ENCODE peak calls at places on chromosomes 11 and 22, in five cellular contexts. One of them, this sample, is unnamed.

GRCh38 chr22:44261861-44262595 is 50.7 kb downstream of the SHISAL1 start:
- DNase-seq in activated CD8-positive, alpha-beta memory T cell treated with anti-CD3 and anti-CD28 coated beads, Interleukin-2, amount 50 U/mL, for 48 hours: no peak
- DNase-seq in PC-9: no peak
- DNase-seq in endothelial cell: no peak
- DNase-seq in B cell: no peak
- DNase-seq in this sample: no peak

GRCh38 chr11:110909331-110909730 is 197.1 kb upstream of the ARHGAP20 start:
- DNase-seq in activated CD8-positive, alpha-beta memory T cell treated with anti-CD3 and anti-CD28 coated beads, Interleukin-2, amount 50 U/mL, for 48 hours: no peak
- DNase-seq in PC-9: no peak
- DNase-seq in endothelial cell: no peak
- DNase-seq in B cell: no peak
- DNase-seq in this sample: no peak

GRCh38 chr11:68651208-68651984 is 32.9 kb upstream of the GAL start:
- DNase-seq in activated CD8-positive, alpha-beta memory T cell treated with anti-CD3 and anti-CD28 coated beads, Interleukin-2, amount 50 U/mL, for 48 hours: no peak
- DNase-seq in PC-9: no peak
- DNase-seq in endothelial cell: no peak
- DNase-seq in B cell: no peak
- DNase-seq in this sample: no peak

GRCh38 chr11:110087820-110088534 is 5.2 kb upstream of the ZC3H12C start:
- DNase-seq in activated CD8-positive, alpha-beta memory T cell treated with anti-CD3 and anti-CD28 coated beads, Interleukin-2, amount 50 U/mL, for 48 hours: no peak
- DNase-seq in PC-9: no peak
- DNase-seq in endothelial cell: no peak
- DNase-seq in B cell: no peak
- DNase-seq in this sample: no peak

GRCh38 chr11:80782135-80782885 is 1341.5 kb upstream of the TENM4 start:
- DNase-seq in activated CD8-positive, alpha-beta memory T cell treated with anti-CD3 and anti-CD28 coated beads, Interleukin-2, amount 50 U/mL, for 48 hours: no peak
- DNase-seq in PC-9: no peak
- DNase-seq in endothelial cell: no peak
- DNase-seq in B cell: no peak
- DNase-seq in this sample: no peak

GRCh38 chr11:57399221-57399620 is 8.8 kb upstream of the PRG2 start:
- DNase-seq in activated CD8-positive, alpha-beta memory T cell treated with anti-CD3 and anti-CD28 coated beads, Interleukin-2, amount 50 U/mL, for 48 hours: no peak
- DNase-seq in PC-9: no peak
- DNase-seq in endothelial cell: no peak
- DNase-seq in B cell: no peak
- DNase-seq in this sample: no peak

GRCh38 chr11:124762077-124762623 is at the start of gene ESAM:
- DNase-seq in activated CD8-positive, alpha-beta memory T cell treated with anti-CD3 and anti-CD28 coated beads, Interleukin-2, amount 50 U/mL, for 48 hours: peak; percentile 83
- DNase-seq in PC-9: peak; percentile 78
- DNase-seq in endothelial cell: peak; percentile 72
- DNase-seq in B cell: peak; percentile 85
- DNase-seq in this sample: peak; percentile 64

GRCh38 chr11:48031602-48032001 is 51.2 kb downstream of the PTPRJ start:
- DNase-seq in activated CD8-positive, alpha-beta memory T cell treated with anti-CD3 and anti-CD28 coated beads, Interleukin-2, amount 50 U/mL, for 48 hours: no peak
- DNase-seq in PC-9: no peak
- DNase-seq in endothelial cell: no peak
- DNase-seq in B cell: no peak
- DNase-seq in this sample: no peak

GRCh38 chr22:25716637-25717036 is 25.4 kb upstream of the MYO18B start:
- DNase-seq in activated CD8-positive, alpha-beta memory T cell treated with anti-CD3 and anti-CD28 coated beads, Interleukin-2, amount 50 U/mL, for 48 hours: no peak
- DNase-seq in PC-9: no peak
- DNase-seq in endothelial cell: no peak
- DNase-seq in B cell: no peak
- DNase-seq in this sample: no peak

GRCh38 chr11:65215441-65216076 is 33.8 kb downstream of the CAPN1 start:
- DNase-seq in activated CD8-positive, alpha-beta memory T cell treated with anti-CD3 and anti-CD28 coated beads, Interleukin-2, amount 50 U/mL, for 48 hours: peak; percentile 69
- DNase-seq in PC-9: no peak
- DNase-seq in endothelial cell: no peak
- DNase-seq in B cell: no peak
- DNase-seq in this sample: no peak

GRCh38 chr11:74370122-74370521 is 28.1 kb downstream of the PGM2L1 start:
- DNase-seq in activated CD8-positive, alpha-beta memory T cell treated with anti-CD3 and anti-CD28 coated beads, Interleukin-2, amount 50 U/mL, for 48 hours: no peak
- DNase-seq in PC-9: no peak
- DNase-seq in endothelial cell: no peak
- DNase-seq in B cell: no peak
- DNase-seq in this sample: no peak

GRCh38 chr22:17869285-17870096 is 95.2 kb upstream of the BID start:
- DNase-seq in activated CD8-positive, alpha-beta memory T cell treated with anti-CD3 and anti-CD28 coated beads, Interleukin-2, amount 50 U/mL, for 48 hours: no peak
- DNase-seq in PC-9: no peak
- DNase-seq in endothelial cell: no peak
- DNase-seq in B cell: no peak
- DNase-seq in this sample: no peak

GRCh38 chr11:68904458-68904847 is 762 bp downstream of the IGHMBP2 start:
- DNase-seq in activated CD8-positive, alpha-beta memory T cell treated with anti-CD3 and anti-CD28 coated beads, Interleukin-2, amount 50 U/mL, for 48 hours: no peak
- DNase-seq in PC-9: no peak
- DNase-seq in endothelial cell: no peak
- DNase-seq in B cell: no peak
- DNase-seq in this sample: peak; percentile 27

GRCh38 chr11:31958086-31958735 is 132.7 kb upstream of the RCN1 start:
- DNase-seq in activated CD8-positive, alpha-beta memory T cell treated with anti-CD3 and anti-CD28 coated beads, Interleukin-2, amount 50 U/mL, for 48 hours: peak; percentile 89
- DNase-seq in PC-9: peak; percentile 61
- DNase-seq in endothelial cell: peak; percentile 84
- DNase-seq in B cell: peak; percentile 49
- DNase-seq in this sample: peak; percentile 73

GRCh38 chr11:680970-681369 is 14.1 kb downstream of the DEAF1 start:
- DNase-seq in activated CD8-positive, alpha-beta memory T cell treated with anti-CD3 and anti-CD28 coated beads, Interleukin-2, amount 50 U/mL, for 48 hours: peak; percentile 69
- DNase-seq in PC-9: no peak
- DNase-seq in endothelial cell: no peak
- DNase-seq in B cell: no peak
- DNase-seq in this sample: no peak

GRCh38 chr11:767238-767637 is 10.0 kb downstream of the GATD1 start:
- DNase-seq in activated CD8-positive, alpha-beta memory T cell treated with anti-CD3 and anti-CD28 coated beads, Interleukin-2, amount 50 U/mL, for 48 hours: peak; percentile 54
- DNase-seq in PC-9: no peak
- DNase-seq in endothelial cell: no peak
- DNase-seq in B cell: no peak
- DNase-seq in this sample: no peak

GRCh38 chr22:42340695-42341383 is 70.4 kb upstream of the TCF20 start:
- DNase-seq in activated CD8-positive, alpha-beta memory T cell treated with anti-CD3 and anti-CD28 coated beads, Interleukin-2, amount 50 U/mL, for 48 hours: no peak
- DNase-seq in PC-9: no peak
- DNase-seq in endothelial cell: peak; percentile 31
- DNase-seq in B cell: no peak
- DNase-seq in this sample: no peak

GRCh38 chr11:8784936-8785335 is 102.3 kb downstream of the RPL27A start:
- DNase-seq in activated CD8-positive, alpha-beta memory T cell treated with anti-CD3 and anti-CD28 coated beads, Interleukin-2, amount 50 U/mL, for 48 hours: no peak
- DNase-seq in PC-9: no peak
- DNase-seq in endothelial cell: no peak
- DNase-seq in B cell: no peak
- DNase-seq in this sample: no peak

GRCh38 chr11:111537336-111537860 is 3.1 kb upstream of the LAYN start:
- DNase-seq in activated CD8-positive, alpha-beta memory T cell treated with anti-CD3 and anti-CD28 coated beads, Interleukin-2, amount 50 U/mL, for 48 hours: no peak
- DNase-seq in PC-9: no peak
- DNase-seq in endothelial cell: no peak
- DNase-seq in B cell: no peak
- DNase-seq in this sample: no peak

GRCh38 chr11:1879342-1879940 is 12.3 kb downstream of the PRR33 start:
- DNase-seq in activated CD8-positive, alpha-beta memory T cell treated with anti-CD3 and anti-CD28 coated beads, Interleukin-2, amount 50 U/mL, for 48 hours: no peak
- DNase-seq in PC-9: no peak
- DNase-seq in endothelial cell: no peak
- DNase-seq in B cell: no peak
- DNase-seq in this sample: no peak

GRCh38 chr22:26985217-26985616 is 327.8 kb downstream of the MIAT start:
- DNase-seq in activated CD8-positive, alpha-beta memory T cell treated with anti-CD3 and anti-CD28 coated beads, Interleukin-2, amount 50 U/mL, for 48 hours: no peak
- DNase-seq in PC-9: no peak
- DNase-seq in endothelial cell: no peak
- DNase-seq in B cell: no peak
- DNase-seq in this sample: no peak

GRCh38 chr22:38403806-38404205 is 51.2 kb downstream of the KCNJ4 start:
- DNase-seq in activated CD8-positive, alpha-beta memory T cell treated with anti-CD3 and anti-CD28 coated beads, Interleukin-2, amount 50 U/mL, for 48 hours: peak; percentile 37
- DNase-seq in PC-9: no peak
- DNase-seq in endothelial cell: no peak
- DNase-seq in B cell: no peak
- DNase-seq in this sample: no peak

GRCh38 chr11:63814383-63814736 is 1.1 kb downstream of the SPINDOC start:
- DNase-seq in activated CD8-positive, alpha-beta memory T cell treated with anti-CD3 and anti-CD28 coated beads, Interleukin-2, amount 50 U/mL, for 48 hours: no peak
- DNase-seq in PC-9: no peak
- DNase-seq in endothelial cell: no peak
- DNase-seq in B cell: no peak
- DNase-seq in this sample: no peak

GRCh38 chr22:43151251-43152000 is at the start of gene TSPO:
- DNase-seq in activated CD8-positive, alpha-beta memory T cell treated with anti-CD3 and anti-CD28 coated beads, Interleukin-2, amount 50 U/mL, for 48 hours: peak; percentile 85
- DNase-seq in PC-9: peak; percentile 60
- DNase-seq in endothelial cell: peak; percentile 53
- DNase-seq in B cell: peak; percentile 75
- DNase-seq in this sample: peak; percentile 67

GRCh38 chr11:93330446-93330984 is at the start of gene DEUP1:
- DNase-seq in activated CD8-positive, alpha-beta memory T cell treated with anti-CD3 and anti-CD28 coated beads, Interleukin-2, amount 50 U/mL, for 48 hours: peak; percentile 54
- DNase-seq in PC-9: peak; percentile 52
- DNase-seq in endothelial cell: peak; percentile 65
- DNase-seq in B cell: peak; percentile 2
- DNase-seq in this sample: no peak

GRCh38 chr11:118311518-118311917 is 7.0 kb downstream of the CD3E start:
- DNase-seq in activated CD8-positive, alpha-beta memory T cell treated with anti-CD3 and anti-CD28 coated beads, Interleukin-2, amount 50 U/mL, for 48 hours: no peak
- DNase-seq in PC-9: no peak
- DNase-seq in endothelial cell: no peak
- DNase-seq in B cell: no peak
- DNase-seq in this sample: no peak

GRCh38 chr11:111428113-111428876 is 49.2 kb upstream of the POU2AF1 start:
- DNase-seq in activated CD8-positive, alpha-beta memory T cell treated with anti-CD3 and anti-CD28 coated beads, Interleukin-2, amount 50 U/mL, for 48 hours: no peak
- DNase-seq in PC-9: no peak
- DNase-seq in endothelial cell: no peak
- DNase-seq in B cell: no peak
- DNase-seq in this sample: no peak

GRCh38 chr11:90288207-90288821 is 65.5 kb upstream of the CHORDC1 start:
- DNase-seq in activated CD8-positive, alpha-beta memory T cell treated with anti-CD3 and anti-CD28 coated beads, Interleukin-2, amount 50 U/mL, for 48 hours: no peak
- DNase-seq in PC-9: no peak
- DNase-seq in endothelial cell: no peak
- DNase-seq in B cell: no peak
- DNase-seq in this sample: no peak

GRCh38 chr22:42277988-42278776 is 7.7 kb upstream of the TCF20 start:
- DNase-seq in activated CD8-positive, alpha-beta memory T cell treated with anti-CD3 and anti-CD28 coated beads, Interleukin-2, amount 50 U/mL, for 48 hours: no peak
- DNase-seq in PC-9: peak; percentile 20
- DNase-seq in endothelial cell: peak; percentile 27
- DNase-seq in B cell: no peak
- DNase-seq in this sample: no peak

GRCh38 chr11:17739945-17740338 is 5.4 kb downstream of the KCNC1 start:
- DNase-seq in activated CD8-positive, alpha-beta memory T cell treated with anti-CD3 and anti-CD28 coated beads, Interleukin-2, amount 50 U/mL, for 48 hours: no peak
- DNase-seq in PC-9: no peak
- DNase-seq in endothelial cell: no peak
- DNase-seq in B cell: no peak
- DNase-seq in this sample: no peak